ENCODE peak calls at places on chromosomes 4 and X, in five cellular contexts. Z is ovary, C is K562, B is GM12878, V is H1. Y is an unnamed sample.

GRCh38 chr4:67721770-67722597 is 21.0 kb upstream of the UBA6 start:
- DNase-seq in Z (no peak), B (no peak), C (peak), V (no peak), Y (no peak)

GRCh38 chr4:168516841-168517240 is 20.0 kb downstream of the PALLD start:
- DNase-seq in V (no peak), Z (no peak), C (no peak), B (no peak), Y (no peak)

GRCh38 chrX:103531002-103531401 is 11.7 kb upstream of the RAB40A start:
- DNase-seq in Z (no peak), V (no peak), B (no peak), C (no peak), Y (no peak)

GRCh38 chrX:53950130-53950733 is 94.0 kb downstream of the PHF8 start:
- DNase-seq in Z (no peak), B (no peak), V (no peak), C (no peak), Y (no peak)

GRCh38 chr4:146110847-146111485 is 64.6 kb upstream of the LSM6 start:
- DNase-seq in B (no peak), C (no peak), V (no peak), Z (no peak), Y (no peak)

GRCh38 chr4:158688813-158689212 is 16.7 kb downstream of the ETFDH start:
- DNase-seq in C (no peak), Z (no peak), B (no peak), V (no peak), Y (no peak)

GRCh38 chr4:102483120-102483519 is 18.0 kb upstream of the NFKB1 start:
- DNase-seq in V (no peak), Z (no peak), B (no peak), C (no peak), Y (no peak)

GRCh38 chr4:77619408-77619807 is 13.8 kb downstream of the CXCL13 start:
- DNase-seq in Z (no peak), C (no peak), V (no peak), B (no peak), Y (no peak)

GRCh38 chr4:105594094-105595010 is 41.9 kb downstream of the ARHGEF38 start:
- DNase-seq in B (peak), C (no peak), V (no peak), Z (no peak), Y (no peak)

GRCh38 chrX:46144566-46144965 is 400.7 kb downstream of the ZNF674 start:
- DNase-seq in B (no peak), V (no peak), Z (no peak), C (no peak), Y (no peak)

GRCh38 chrX:131827935-131828334 is 195.2 kb upstream of the STK26 start:
- DNase-seq in Z (no peak), B (peak), C (peak), V (no peak), Y (no peak)

GRCh38 chr4:153161599-153161971 is 42.7 kb upstream of the TRIM2 start:
- DNase-seq in B (no peak), Z (no peak), C (no peak), V (no peak), Y (no peak)

GRCh38 chr4:22634541-22635181 is 58.1 kb upstream of the GBA3 start:
- DNase-seq in Z (no peak), V (no peak), B (no peak), C (no peak), Y (no peak)

GRCh38 chr4:25446611-25447010 is 69.5 kb downstream of the ANAPC4 start:
- DNase-seq in Z (no peak), C (no peak), V (no peak), B (no peak), Y (no peak)

GRCh38 chrX:102712216-102712966 is at the start of gene GPRASP2:
- DNase-seq in V (peak), B (no peak), Z (peak), C (peak), Y (peak)

GRCh38 chrX:139538907-139539593 is 8.5 kb downstream of the F9 start:
- DNase-seq in V (no peak), C (no peak), B (no peak), Z (no peak), Y (no peak)

GRCh38 chr4:13547563-13548041 is 3.3 kb upstream of the NKX3-2 start:
- DNase-seq in V (peak), C (no peak), Z (no peak), B (no peak), Y (peak)

GRCh38 chr4:94181815-94182214 is 25.9 kb upstream of the SMARCAD1 start:
- DNase-seq in C (no peak), B (no peak), Z (no peak), V (no peak), Y (no peak)

GRCh38 chr4:84924439-84924838 is 42.1 kb downstream of the WDFY3 start:
- DNase-seq in Z (no peak), V (no peak), B (no peak), C (no peak), Y (no peak)

GRCh38 chr4:105092768-105093167 is 53.9 kb upstream of the TET2 start:
- DNase-seq in Z (no peak), V (no peak), B (no peak), C (no peak), Y (no peak)

GRCh38 chr4:113474017-113474416 is 287.5 kb downstream of the CAMK2D start:
- DNase-seq in V (no peak), C (no peak), Z (no peak), B (no peak), Y (no peak)

GRCh38 chr4:26861434-26862186 is 969 bp downstream of the STIM2 start:
- DNase-seq in B (no peak), Z (peak), V (peak), C (peak), Y (peak)

GRCh38 chr4:182277402-182277801 is 34.2 kb downstream of the TENM3 start:
- DNase-seq in B (no peak), Z (no peak), C (no peak), V (no peak), Y (no peak)

GRCh38 chr4:188417181-188417580 is 277.9 kb downstream of the TRIML1 start:
- DNase-seq in B (no peak), Z (no peak), V (no peak), C (no peak), Y (no peak)

GRCh38 chr4:94577136-94577535 is 125.4 kb downstream of the PDLIM5 start:
- DNase-seq in C (no peak), V (no peak), Z (peak), B (no peak), Y (peak)

GRCh38 chrX:47223476-47224250 is 5.2 kb downstream of the CDK16 start:
- DNase-seq in Z (peak), V (no peak), B (no peak), C (no peak), Y (no peak)

GRCh38 chrX:101260435-101260834 is 30.7 kb downstream of the TAF7L start:
- DNase-seq in C (peak), Z (no peak), V (no peak), B (no peak), Y (no peak)

GRCh38 chr4:76087007-76087769 is 12.7 kb downstream of the ART3 start:
- DNase-seq in B (no peak), C (peak), Z (no peak), V (peak), Y (no peak)

GRCh38 chr4:8115916-8116315 is 42.7 kb downstream of the ABLIM2 start:
- DNase-seq in Z (no peak), V (no peak), B (no peak), C (no peak), Y (no peak)

GRCh38 chr4:179328627-179329026 is 1886.4 kb upstream of the AGA start:
- DNase-seq in V (no peak), C (no peak), B (no peak), Z (no peak), Y (no peak)

GRCh38 chr4:182643801-182644311 is 273.3 kb downstream of the DCTD start:
- DNase-seq in B (no peak), C (no peak), Z (no peak), V (no peak), Y (no peak)

GRCh38 chrX:115609621-115610020 is 48.6 kb downstream of the PLS3 start:
- DNase-seq in Z (no peak), B (no peak), C (no peak), V (no peak), Y (no peak)

GRCh38 chrX:102832661-102833060 is 104.4 kb upstream of the RAB40AL start:
- DNase-seq in Z (no peak), C (peak), B (no peak), V (no peak), Y (no peak)

GRCh38 chr4:1759170-1759817 is 33.8 kb upstream of the FGFR3 start:
- DNase-seq in V (no peak), B (no peak), Z (no peak), C (no peak), Y (no peak)

GRCh38 chr4:82797048-82797590 is 1.5 kb downstream of the SCD5 start:
- DNase-seq in B (no peak), Z (no peak), V (no peak), C (no peak), Y (no peak)

GRCh38 chr4:169484485-169484884 is 127.9 kb downstream of the NEK1 start:
- DNase-seq in V (no peak), C (peak), Z (no peak), B (no peak), Y (no peak)

GRCh38 chrX:110317820-110318663 is at the start of gene AMMECR1:
- DNase-seq in Z (peak), C (peak), B (no peak), V (peak), Y (peak)

GRCh38 chrX:110318664-110318968 is 731 bp upstream of the AMMECR1 start:
- DNase-seq in B (no peak), C (no peak), V (no peak), Z (no peak), Y (no peak)

GRCh38 chrX:110316351-110317078 is 1.4 kb downstream of the AMMECR1 start:
- DNase-seq in V (no peak), C (peak), Z (no peak), B (no peak), Y (no peak)

GRCh38 chrX:110317079-110317819 is 636 bp downstream of the AMMECR1 start:
- DNase-seq in Z (peak), V (peak), C (peak), B (no peak), Y (peak)

DNA sequence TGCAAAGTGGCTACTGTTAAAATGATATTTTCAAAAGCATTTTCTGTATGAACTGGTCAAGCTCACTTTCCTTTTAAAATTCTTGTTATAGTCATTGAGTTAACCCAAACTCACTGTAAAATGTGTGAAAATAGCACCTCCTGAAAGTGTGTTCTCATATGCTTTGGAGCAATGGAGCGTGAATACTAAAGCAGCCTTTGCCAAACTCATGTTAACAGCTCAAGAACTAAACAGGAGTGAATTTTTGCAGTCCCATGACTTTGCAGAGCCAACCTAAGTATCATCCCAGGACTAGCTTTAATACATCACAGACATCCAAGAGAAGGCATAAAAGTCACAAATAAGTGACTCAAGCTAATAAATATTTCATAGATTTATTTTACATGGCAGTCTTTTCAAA is 2.3 kb downstream of the AMMECR1 start:
- DNase-seq in C (peak), B (peak), V (no peak), Z (no peak), Y (no peak)
- TF ChIP-seq CTCF in C (no peak), B (no peak), V (no peak), Z (no peak), Y (no peak)

GRCh38 chr4:118994030-118994429 is 105.4 kb downstream of the SYNPO2 start:
- DNase-seq in B (no peak), C (no peak), Z (peak), V (no peak), Y (peak)
- TF ChIP-seq EP300 in B (no peak), C (no peak), Z (no peak), V (no peak), Y (peak)

DNA sequence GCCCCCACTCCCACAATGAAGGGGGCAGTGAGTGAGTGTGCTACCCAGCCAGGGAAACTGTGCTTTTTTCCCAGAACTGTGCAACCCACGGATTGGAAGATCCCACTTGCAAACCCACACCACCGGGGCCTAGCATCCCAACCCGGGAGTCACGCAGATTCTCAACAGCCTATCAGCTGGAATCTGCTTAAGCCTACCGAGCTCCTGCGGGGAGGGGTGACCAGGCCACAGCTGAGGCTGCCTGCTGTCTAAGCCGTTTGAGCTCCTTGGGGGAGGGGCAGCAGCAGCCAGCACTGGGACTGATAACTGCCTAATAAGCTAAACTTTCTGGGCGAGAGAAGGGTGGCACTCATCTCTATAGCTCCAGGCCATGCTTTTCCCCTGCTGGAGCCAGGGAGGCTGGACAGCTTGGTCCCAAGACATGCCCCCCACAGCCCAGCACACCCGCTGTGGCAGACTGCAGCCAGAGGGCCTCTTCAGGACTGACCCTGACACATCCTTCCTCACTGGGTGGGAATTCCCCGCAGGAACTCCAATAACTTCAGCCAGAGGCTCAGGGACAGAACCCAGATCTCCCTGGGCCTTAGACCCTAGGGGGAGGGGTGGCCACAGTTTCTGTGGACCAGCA is 161.3 kb upstream of the MAGEB18 start:
- DNase-seq in V (peak), C (no peak), B (no peak), Z (no peak), Y (no peak)
- TF ChIP-seq POLR2A in V (no peak), C (no peak), B (no peak), Z (no peak), Y (no peak)

DNA sequence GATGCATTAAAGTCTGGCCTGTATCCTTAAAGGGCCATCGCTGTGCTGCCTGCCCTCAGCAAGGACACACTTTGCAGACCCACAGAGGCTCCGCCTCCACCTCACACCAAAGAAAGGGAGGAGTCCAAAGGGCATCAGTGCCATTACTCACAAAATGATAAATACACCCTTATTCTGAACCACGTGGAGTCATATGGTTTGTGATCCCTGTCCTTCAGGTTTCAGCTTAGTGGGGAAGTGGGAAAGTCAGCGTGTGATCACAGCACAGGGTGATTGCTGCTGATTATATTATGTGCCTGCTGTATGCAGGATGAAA is 35.9 kb upstream of the MSANTD1 start:
- DNase-seq in V (no peak), B (no peak), Z (peak), C (no peak), Y (peak)
- TF ChIP-seq CTCF in V (no peak), B (no peak), Z (no peak), C (no peak), Y (no peak)

DNA sequence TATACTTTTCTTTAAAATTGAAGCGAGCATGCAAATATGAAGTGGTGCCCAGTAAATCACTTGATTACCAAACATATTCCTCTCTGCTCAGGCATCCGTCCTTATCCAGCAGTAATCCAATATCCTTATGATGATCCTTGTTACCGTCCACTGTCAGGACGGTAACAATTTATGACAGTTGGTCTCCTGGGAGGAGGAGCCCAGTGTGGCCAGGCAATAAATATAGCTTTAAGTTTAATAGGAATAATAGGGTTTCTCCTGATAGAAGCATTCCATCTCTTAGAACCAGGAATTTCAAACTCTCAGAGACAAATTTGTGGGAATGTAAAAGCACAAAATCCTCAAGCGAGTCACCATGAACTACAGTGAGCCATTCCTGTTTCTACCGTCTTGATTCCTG is 171.2 kb upstream of the IL15 start:
- DNase-seq in V (no peak), Z (no peak), C (no peak), B (no peak), Y (no peak)
- TF ChIP-seq EP300 in V (no peak), Z (no peak), C (no peak), B (no peak), Y (no peak)

GRCh38 chrX:49166914-49167739 is 4.6 kb downstream of the MAGIX start:
- DNase-seq in V (peak), Z (peak), B (peak), C (peak), Y (peak)
- TF ChIP-seq POLR2A in V (no peak), Z (peak), B (no peak), C (peak), Y (peak)

GRCh38 chrX:70032797-70033196 is 16.9 kb downstream of the AWAT2 start:
- DNase-seq in Z (no peak), B (no peak), C (no peak), V (no peak), Y (no peak)
- TF ChIP-seq CTCF in Z (no peak), B (no peak), C (no peak), V (no peak), Y (no peak)